ENCODE peak calls at places on chromosomes 3 and 15, in five cellular contexts. F is hepatocyte, Z is psoas muscle, A is posterior cingulate gyrus, L is ELF-1. H is an unnamed sample.

GRCh38 chr3:13121553-13122001 is 48.3 kb upstream of the IQSEC1 start:
- DNase-seq in Z (no peak), A (no peak), F (no peak), L (peak), H (no peak)

GRCh38 chr3:57986261-57986660 is 22.0 kb upstream of the FLNB start:
- DNase-seq in L (no peak), F (no peak), A (no peak), Z (no peak), H (no peak)

GRCh38 chr15:90208372-90208771 is 7.2 kb downstream of the SEMA4B start:
- DNase-seq in Z (no peak), F (no peak), L (no peak), A (no peak), H (no peak)

GRCh38 chr15:77002954-77003912 is 8.3 kb downstream of the PSTPIP1 start:
- DNase-seq in L (no peak), F (no peak), Z (peak), A (peak), H (no peak)

GRCh38 chr3:180280601-180281000 is 243.9 kb upstream of the PEX5L start:
- DNase-seq in A (no peak), F (no peak), L (no peak), Z (no peak), H (no peak)

GRCh38 chr15:95520511-95520910 is 810.0 kb upstream of the NR2F2 start:
- DNase-seq in F (no peak), L (no peak), Z (no peak), A (no peak), H (no peak)

GRCh38 chr3:18649666-18650363 is 224.7 kb upstream of the SATB1 start:
- DNase-seq in A (no peak), Z (no peak), L (no peak), F (no peak), H (no peak)

GRCh38 chr15:64611085-64611484 is 150.7 kb downstream of the ZNF609 start:
- DNase-seq in L (no peak), Z (no peak), A (no peak), F (no peak), H (no peak)

GRCh38 chr3:194396897-194397756 is 1.9 kb downstream of the GP5 start:
- DNase-seq in A (no peak), Z (no peak), F (no peak), L (peak), H (no peak)

GRCh38 chr3:5123937-5124336 is 1.8 kb downstream of the ARL8B start:
- DNase-seq in L (no peak), A (no peak), Z (no peak), F (no peak), H (no peak)

GRCh38 chr15:92393287-92393993 is at the start of gene ST8SIA2:
- DNase-seq in L (peak), F (peak), Z (peak), A (peak), H (peak)

GRCh38 chr15:91865486-91865885 is 12.0 kb downstream of the SLCO3A1 start:
- DNase-seq in L (no peak), Z (no peak), F (no peak), A (no peak), H (no peak)

GRCh38 chr3:45131201-45131600 is 15.0 kb downstream of the CDCP1 start:
- DNase-seq in A (no peak), L (no peak), F (no peak), Z (no peak), H (no peak)

GRCh38 chr3:4355401-4356224 is 52.4 kb downstream of the SETMAR start:
- DNase-seq in L (no peak), Z (peak), F (peak), A (peak), H (no peak)

GRCh38 chr3:125160911-125161371 is 51.6 kb downstream of the SLC12A8 start:
- DNase-seq in Z (no peak), L (no peak), A (no peak), F (no peak), H (no peak)

GRCh38 chr3:13716540-13717221 is 163.2 kb downstream of the WNT7A start:
- DNase-seq in L (peak), Z (no peak), F (no peak), A (no peak), H (peak)

GRCh38 chr3:182325213-182325941 is 467.9 kb upstream of the ATP11B start:
- DNase-seq in A (no peak), F (no peak), Z (no peak), L (no peak), H (no peak)

GRCh38 chr3:84965141-84965540 is 6.4 kb downstream of the CADM2 start:
- DNase-seq in L (peak), Z (no peak), A (peak), F (no peak), H (no peak)

GRCh38 chr15:59545573-59545972 is 66.0 kb upstream of the GCNT3 start:
- DNase-seq in F (no peak), L (no peak), A (no peak), Z (no peak), H (no peak)

GRCh38 chr15:65980824-65981456 is 111.6 kb downstream of the RAB11A start:
- DNase-seq in L (peak), F (peak), Z (peak), A (peak), H (peak)

GRCh38 chr15:44541282-44541958 is 4.5 kb downstream of the EIF3J start:
- DNase-seq in A (no peak), Z (no peak), L (no peak), F (peak), H (peak)

GRCh38 chr3:63724987-63725386 is 72.5 kb downstream of the SNTN start:
- DNase-seq in A (peak), F (peak), Z (no peak), L (peak), H (peak)

GRCh38 chr3:134640872-134641470 is 9.9 kb downstream of the KY start:
- DNase-seq in Z (no peak), A (no peak), F (peak), L (peak), H (peak)

GRCh38 chr3:188853896-188854295 is 317.9 kb upstream of the TPRG1 start:
- DNase-seq in A (no peak), F (no peak), Z (no peak), L (no peak), H (peak)

GRCh38 chr3:141537866-141538265 is 51.0 kb downstream of the RASA2 start:
- DNase-seq in L (no peak), A (no peak), F (no peak), Z (no peak), H (no peak)

GRCh38 chr15:57477736-57478522 is 101.6 kb downstream of the CGNL1 start:
- DNase-seq in Z (no peak), L (no peak), A (no peak), F (peak), H (no peak)

GRCh38 chr15:85667491-85668424 is 127.0 kb downstream of the KLHL25 start:
- DNase-seq in F (peak), Z (no peak), A (no peak), L (no peak), H (peak)

GRCh38 chr3:130748981-130749380 is 2.4 kb upstream of the PIK3R4 start:
- DNase-seq in A (no peak), Z (no peak), L (no peak), F (no peak), H (peak)

GRCh38 chr3:72127843-72128242 is 342.9 kb upstream of the PROK2 start:
- DNase-seq in F (no peak), L (no peak), Z (no peak), A (no peak), H (peak)

GRCh38 chr3:112101946-112102345 is 15.8 kb downstream of the C3orf52 start:
- DNase-seq in Z (no peak), F (no peak), L (no peak), A (no peak), H (peak)

GRCh38 chr3:23203651-23204111 is 554 bp downstream of the UBE2E2 start:
- DNase-seq in L (peak), A (peak), Z (peak), F (peak), H (peak)

GRCh38 chr15:34837246-34838016 is 42.1 kb upstream of the ACTC1 start:
- DNase-seq in F (peak), Z (no peak), A (no peak), L (peak), H (peak)

GRCh38 chr15:34951993-34952392 is 17.5 kb downstream of the AQR start:
- DNase-seq in F (no peak), Z (no peak), A (no peak), L (no peak), H (peak)

GRCh38 chr3:124088801-124089200 is 96.9 kb upstream of the ROPN1 start:
- DNase-seq in Z (no peak), L (no peak), A (no peak), F (no peak), H (no peak)

GRCh38 chr15:48333553-48333952 is 2.3 kb downstream of the DUT start:
- DNase-seq in Z (no peak), F (no peak), L (no peak), A (no peak), H (no peak)

GRCh38 chr3:141421639-141422319 is 53.5 kb downstream of the ZBTB38 start:
- DNase-seq in A (no peak), L (peak), F (no peak), Z (no peak), H (peak)